ENCODE peak calls at places on chromosomes 4 and X, in seven cellular contexts. F, Q, A, U, I, S and L are unnamed samples.

GRCh38 chr4:119016636-119017035 is 119.0 kb upstream of the MYOZ2 start:
- DNase-seq in F (no peak), Q (no peak), A (no peak), U (no peak), I (no peak), S (peak; percentile 80), L (no peak)

GRCh38 chr4:112521123-112522116 is 5.4 kb upstream of the NEUROG2 start:
- DNase-seq in F (no peak), Q (no peak), A (no peak), U (no peak), I (peak; percentile 85), S (no peak), L (no peak)

GRCh38 chr4:138765442-138765841 is 250.1 kb upstream of the NOCT start:
- DNase-seq in F (no peak), Q (no peak), A (no peak), U (no peak), I (no peak), S (no peak), L (no peak)

GRCh38 chr4:70577220-70577927 is 14.7 kb upstream of the AMBN start:
- DNase-seq in F (no peak), Q (no peak), A (no peak), U (no peak), I (no peak), S (no peak), L (no peak)

GRCh38 chrX:36383491-36383890 is 464.0 kb downstream of the CFAP47 start:
- DNase-seq in F (no peak), Q (no peak), A (no peak), U (no peak), I (no peak), S (no peak), L (no peak)

GRCh38 chrX:17521871-17522693 is 147.1 kb downstream of the NHS start:
- DNase-seq in F (no peak), Q (no peak), A (peak; percentile 15), U (no peak), I (peak; percentile 61), S (no peak), L (no peak)

GRCh38 chr4:17475481-17475880 is 36.4 kb downstream of the QDPR start:
- DNase-seq in F (no peak), Q (no peak), A (no peak), U (no peak), I (no peak), S (no peak), L (no peak)

GRCh38 chrX:23904096-23904495 is 3.6 kb downstream of the APOO start:
- DNase-seq in F (no peak), Q (no peak), A (no peak), U (no peak), I (peak; percentile 46), S (no peak), L (no peak)

GRCh38 chr4:108702960-108703359 is 52.6 kb downstream of the OSTC start:
- DNase-seq in F (no peak), Q (no peak), A (no peak), U (no peak), I (no peak), S (no peak), L (peak; percentile 28)

GRCh38 chrX:40154853-40155616 is 57.3 kb upstream of the BCOR start:
- DNase-seq in F (no peak), Q (peak; percentile 73), A (peak; percentile 81), U (no peak), I (peak; percentile 78), S (no peak), L (no peak)

GRCh38 chr4:123878976-123879375 is 482.4 kb downstream of the SPRY1 start:
- DNase-seq in F (no peak), Q (no peak), A (no peak), U (no peak), I (no peak), S (no peak), L (no peak)

GRCh38 chr4:25930722-25931354 is 16.8 kb downstream of the SMIM20 start:
- DNase-seq in F (no peak), Q (no peak), A (no peak), U (no peak), I (no peak), S (no peak), L (no peak)

GRCh38 chr4:168612435-168613139 is 115.7 kb downstream of the PALLD start:
- DNase-seq in F (no peak), Q (no peak), A (no peak), U (no peak), I (no peak), S (no peak), L (no peak)

GRCh38 chr4:162061214-162061613 is 102.6 kb downstream of the FSTL5 start:
- DNase-seq in F (no peak), Q (no peak), A (no peak), U (no peak), I (no peak), S (no peak), L (peak; percentile 14)

GRCh38 chr4:8834681-8835220 is 36.9 kb downstream of the HMX1 start:
- DNase-seq in F (no peak), Q (no peak), A (no peak), U (no peak), I (no peak), S (no peak), L (no peak)

GRCh38 chr4:102430511-102430910 is 70.6 kb upstream of the NFKB1 start:
- DNase-seq in F (no peak), Q (no peak), A (no peak), U (no peak), I (no peak), S (no peak), L (no peak)

GRCh38 chr4:55158957-55159356 is 33.6 kb upstream of the KDR start:
- DNase-seq in F (no peak), Q (no peak), A (no peak), U (no peak), I (no peak), S (no peak), L (no peak)

GRCh38 chrX:125436855-125437254 is 117.2 kb downstream of the TEX13C start:
- DNase-seq in F (no peak), Q (no peak), A (no peak), U (no peak), I (peak; percentile 63), S (no peak), L (no peak)

GRCh38 chrX:19625612-19626011 is 110.3 kb upstream of the MAP3K15 start:
- DNase-seq in F (no peak), Q (no peak), A (no peak), U (no peak), I (no peak), S (no peak), L (no peak)

GRCh38 chr4:21046121-21046520 is 345.9 kb downstream of the PACRGL start:
- DNase-seq in F (no peak), Q (no peak), A (no peak), U (no peak), I (no peak), S (no peak), L (no peak)

GRCh38 chrX:80755174-80755573 is 54.5 kb downstream of the BRWD3 start:
- DNase-seq in F (no peak), Q (no peak), A (no peak), U (no peak), I (no peak), S (no peak), L (no peak)
- H3K27me3 ChIP-seq in F (no peaks in the 10 kb centered on the region), Q (no peaks in the 10 kb centered on the region), A (no peaks in the 10 kb centered on the region), U (no peaks in the 10 kb centered on the region), I (no peaks in the 10 kb centered on the region), S (no peaks in the 10 kb centered on the region), L (no peaks in the 10 kb centered on the region)

DNA sequence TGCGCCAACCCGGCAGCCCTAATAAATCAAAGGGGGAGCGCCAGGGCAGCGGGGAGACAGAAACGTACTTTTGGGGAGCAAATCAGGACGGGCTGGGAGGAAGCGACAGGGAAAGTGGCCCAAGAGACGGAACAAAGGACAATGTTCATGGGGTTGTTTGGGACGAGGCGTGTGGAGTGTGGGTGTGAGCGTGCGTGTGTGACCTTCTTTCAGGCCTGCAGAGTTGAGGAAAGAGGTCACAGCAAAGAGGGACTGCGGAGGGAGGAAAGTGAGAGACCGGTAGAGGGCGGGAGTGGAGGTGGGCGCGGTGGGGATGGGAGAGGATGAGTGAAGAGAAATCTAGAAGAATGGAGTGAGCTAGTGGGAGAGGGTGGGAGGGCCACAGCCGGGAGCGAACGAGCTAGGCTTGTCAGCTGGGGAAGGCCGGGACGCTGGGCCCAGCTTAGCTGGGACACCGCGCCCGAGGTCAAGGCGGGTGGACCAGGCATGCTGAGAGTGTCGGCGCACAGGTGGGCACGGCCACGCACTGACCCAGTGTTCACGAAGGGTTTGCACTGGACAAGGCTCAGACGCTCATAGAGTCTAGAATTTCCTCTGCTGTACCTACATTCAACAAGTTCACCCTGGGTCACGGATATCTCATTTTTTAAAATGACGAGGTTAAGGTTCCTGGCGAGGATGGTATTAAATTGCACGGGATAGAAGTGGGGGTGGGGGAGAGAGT is 14.7 kb upstream of the PITX2 start:
- DNase-seq in F (no peak), Q (no peak), A (no peak), U (no peak), I (no peak), S (no peak), L (no peak)
- H3K27me3 ChIP-seq in F (peaks cover 25% of the 10 kb centered on the region), Q (peaks cover 20% of the 10 kb centered on the region), A (peaks cover 100% of the 10 kb centered on the region), U (peaks cover 91% of the 10 kb centered on the region), I (no peaks in the 10 kb centered on the region), S (peaks cover 92% of the 10 kb centered on the region), L (peaks cover 89% of the 10 kb centered on the region)

GRCh38 chrX:50470103-50471031 is at the start of gene DGKK:
- DNase-seq in F (no peak), Q (no peak), A (no peak), U (no peak), I (peak; percentile 31), S (no peak), L (no peak)

GRCh38 chrX:50475208-50475607 is 4.6 kb upstream of the DGKK start:
- DNase-seq in F (no peak), Q (no peak), A (no peak), U (no peak), I (no peak), S (no peak), L (no peak)

GRCh38 chrX:50469206-50469605 is 1.4 kb downstream of the DGKK start:
- DNase-seq in F (no peak), Q (no peak), A (no peak), U (no peak), I (no peak), S (no peak), L (no peak)

GRCh38 chrX:50471390-50471789 is 765 bp upstream of the DGKK start:
- DNase-seq in F (no peak), Q (no peak), A (no peak), U (no peak), I (no peak), S (no peak), L (no peak)
- H3K27me3 ChIP-seq in F (no peaks in the 10 kb centered on the region), Q (peaks cover 98% of the 10 kb centered on the region), A (peaks cover 71% of the 10 kb centered on the region), U (peaks cover 52% of the 10 kb centered on the region), I (peaks cover 69% of the 10 kb centered on the region), S (peaks cover 22% of the 10 kb centered on the region), L (peaks cover 46% of the 10 kb centered on the region)

DNA sequence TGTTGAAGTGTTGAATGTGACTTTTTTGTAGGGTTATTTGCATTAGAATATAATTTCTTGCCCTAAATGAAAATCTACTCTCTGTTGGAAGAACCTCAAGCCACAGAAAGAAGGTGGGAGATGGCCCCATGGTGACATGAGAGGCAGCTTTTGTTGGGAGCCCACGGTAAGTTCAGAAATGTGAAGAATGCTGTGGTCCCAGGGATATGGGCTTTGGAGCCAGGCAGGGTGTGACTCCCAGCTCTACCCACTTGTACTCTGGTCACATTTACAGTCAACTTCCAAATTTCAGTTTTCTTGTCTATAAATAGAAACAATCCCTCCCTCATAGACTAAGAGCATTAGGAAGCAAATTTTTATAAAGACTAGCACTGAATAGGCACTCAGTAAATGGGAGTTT is 177.8 kb downstream of the RAB28 start:
- DNase-seq in F (no peak), Q (no peak), A (no peak), U (no peak), I (no peak), S (no peak), L (no peak)
- H3K27me3 ChIP-seq in F (no peaks in the 10 kb centered on the region), Q (no peaks in the 10 kb centered on the region), A (no peaks in the 10 kb centered on the region), U (no peaks in the 10 kb centered on the region), I (no peaks in the 10 kb centered on the region), S (no peaks in the 10 kb centered on the region), L (no peaks in the 10 kb centered on the region)